ENCODE peak calls at places on chromosomes 13 and 19, in four cellular contexts. H is H7, K is ovary, S is astrocyte of the spinal cord. I is an unnamed sample.

GRCh38 chr19:4279530-4280422 is 710 bp downstream of the SHD start:
- DNase-seq in H (peak), K (no peak), S (no peak), I (no peak)

GRCh38 chr13:66036024-66036614 is 1194.0 kb downstream of the PCDH9 start:
- DNase-seq in H (no peak), K (no peak), S (no peak), I (peak)

GRCh38 chr19:18995804-18996241 is 37.5 kb downstream of the SUGP2 start:
- DNase-seq in H (peak), K (peak), S (peak), I (peak)

GRCh38 chr13:105465251-105465650 is 1070.2 kb downstream of the EFNB2 start:
- DNase-seq in H (no peak), K (no peak), S (no peak), I (no peak)

GRCh38 chr19:14770136-14770535 is 8.2 kb downstream of the ADGRE2 start:
- DNase-seq in H (no peak), K (no peak), S (no peak), I (no peak)

GRCh38 chr13:101655435-101655834 is 203.0 kb downstream of the ITGBL1 start:
- DNase-seq in H (no peak), K (no peak), S (no peak), I (no peak)

GRCh38 chr13:46010148-46010547 is 42.4 kb downstream of the ZC3H13 start:
- DNase-seq in H (peak), K (no peak), S (peak), I (no peak)

GRCh38 chr19:28324275-28325060 is 888.5 kb downstream of the UQCRFS1 start:
- DNase-seq in H (no peak), K (no peak), S (no peak), I (no peak)

GRCh38 chr19:40133491-40133890 is 42.7 kb upstream of the ZNF780A start:
- DNase-seq in H (no peak), K (no peak), S (no peak), I (no peak)

GRCh38 chr13:41833851-41834250 is 127.1 kb downstream of the VWA8 start:
- DNase-seq in H (no peak), K (no peak), S (no peak), I (no peak)

GRCh38 chr13:28268800-28269223 is 130.5 kb downstream of the PAN3 start:
- DNase-seq in H (no peak), K (no peak), S (no peak), I (no peak)

GRCh38 chr19:46299004-46299509 is 2.2 kb downstream of the HIF3A start:
- DNase-seq in H (peak), K (peak), S (peak), I (peak)

GRCh38 chr19:16739546-16739945 is 19.9 kb downstream of the NWD1 start:
- DNase-seq in H (peak), K (no peak), S (no peak), I (no peak)

GRCh38 chr13:103671547-103671946 is 605.3 kb upstream of the SLC10A2 start:
- DNase-seq in H (no peak), K (no peak), S (no peak), I (no peak)

GRCh38 chr19:30684613-30685012 is 312.4 kb downstream of the ZNF536 start:
- DNase-seq in H (no peak), K (no peak), S (no peak), I (no peak)

GRCh38 chr19:30682576-30683536 is 310.7 kb downstream of the ZNF536 start:
- DNase-seq in H (peak), K (peak), S (peak), I (peak)

GRCh38 chr19:30686252-30686762 is 314.1 kb downstream of the ZNF536 start:
- DNase-seq in H (no peak), K (no peak), S (peak), I (no peak)

GRCh38 chr19:30686911-30687566 is 314.9 kb downstream of the ZNF536 start:
- DNase-seq in H (no peak), K (no peak), S (no peak), I (no peak)

DNA sequence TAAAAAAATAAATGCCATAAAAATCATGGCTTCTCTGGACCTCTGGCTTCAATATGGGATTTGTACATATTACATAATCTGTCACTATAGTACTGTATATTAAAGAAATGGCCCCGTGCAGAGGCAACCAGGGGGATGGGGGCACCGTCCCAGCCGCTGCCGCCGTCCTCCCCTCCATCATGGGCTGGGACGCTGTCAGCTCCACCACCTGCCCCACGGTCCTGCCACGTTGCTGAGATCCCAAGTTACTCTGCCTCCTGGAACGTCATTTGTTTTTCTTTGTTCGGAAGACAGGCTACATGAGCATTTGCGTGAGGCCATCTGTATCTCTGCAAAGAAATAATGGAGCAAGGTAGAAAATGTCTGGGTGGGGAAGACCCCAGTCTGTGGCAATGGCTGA is 313.4 kb downstream of the ZNF536 start:
- DNase-seq in H (no peak), K (no peak), S (no peak), I (no peak)
- H3K4me3 ChIP-seq in H (no peak), K (no peak), S (no peak), I (no peak)

DNA sequence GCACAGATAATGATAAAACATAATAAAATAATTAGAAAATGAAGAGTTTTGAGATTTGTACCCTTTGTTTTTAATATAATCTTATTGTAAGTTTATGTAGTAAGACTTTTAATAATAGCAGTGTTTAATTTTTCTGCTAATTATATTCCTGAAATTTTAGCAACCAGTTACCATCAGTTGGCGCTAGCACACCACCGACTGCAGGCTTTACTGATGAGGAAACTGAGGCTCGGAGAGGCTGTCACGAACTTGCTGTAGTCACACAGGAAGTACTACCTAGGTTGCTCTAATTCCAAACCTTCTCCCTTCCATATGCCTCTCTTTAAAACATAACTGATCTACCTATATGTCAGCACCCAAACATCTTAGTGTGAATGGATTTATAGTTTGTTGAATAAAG is 1.0 kb upstream of the RFXAP start:
- DNase-seq in H (no peak), K (no peak), S (no peak), I (no peak)
- H3K4me3 ChIP-seq in H (no peak), K (no peak), S (no peak), I (no peak)

GRCh38 chr13:110501188-110501587 is 60.3 kb downstream of the RAB20 start:
- DNase-seq in H (no peak), K (no peak), S (no peak), I (no peak)

GRCh38 chr13:110497003-110497402 is 64.5 kb downstream of the RAB20 start:
- DNase-seq in H (no peak), K (no peak), S (no peak), I (no peak)

GRCh38 chr13:110498327-110498726 is 63.2 kb downstream of the RAB20 start:
- DNase-seq in H (no peak), K (no peak), S (no peak), I (no peak)

GRCh38 chr13:110498765-110499164 is 62.8 kb downstream of the RAB20 start:
- DNase-seq in H (no peak), K (no peak), S (no peak), I (no peak)

GRCh38 chr13:110499621-110500281 is 61.8 kb downstream of the RAB20 start:
- DNase-seq in H (no peak), K (no peak), S (peak), I (no peak)
- H3K4me3 ChIP-seq in H (no peak), K (no peak), S (no peak), I (no peak)

DNA sequence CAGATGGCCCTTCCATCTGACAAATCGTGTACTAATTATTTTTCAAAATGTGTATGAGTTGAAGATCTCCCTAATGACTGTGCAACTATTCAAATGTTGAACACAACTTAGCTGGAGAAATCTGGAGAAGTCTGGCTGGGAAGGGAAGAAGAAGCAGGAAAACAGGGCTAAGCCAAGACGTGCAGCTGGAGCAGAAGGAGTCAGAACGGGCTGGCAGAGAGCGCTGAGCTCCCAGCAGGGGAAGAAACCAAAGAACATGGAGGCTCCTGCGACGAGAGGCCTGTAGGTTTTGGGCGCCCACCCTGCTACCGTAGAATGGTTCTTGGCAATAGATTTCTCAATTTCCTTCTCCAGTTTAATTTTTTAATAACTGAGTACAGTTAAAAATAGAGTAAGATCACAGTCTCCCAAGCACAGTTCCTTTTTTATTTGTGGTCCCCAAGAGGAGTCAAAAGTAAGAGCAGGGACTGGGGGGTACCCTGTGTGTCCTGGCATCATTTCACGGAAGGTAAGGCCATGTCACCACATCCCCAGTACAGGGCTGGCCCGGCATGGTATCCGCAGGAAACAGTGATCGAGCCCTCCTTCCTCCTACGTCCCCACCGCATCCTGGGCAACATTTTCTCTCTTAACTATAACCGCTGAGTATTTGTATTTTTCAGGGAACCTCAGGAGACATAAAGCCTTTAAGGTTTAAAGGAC is 13.4 kb upstream of the LATS2 start:
- DNase-seq in H (peak), K (peak), S (peak), I (no peak)
- H3K4me3 ChIP-seq in H (no peak), K (peak), S (no peak), I (no peak)

GRCh38 chr19:1275260-1275975 is at the start of gene FAM174C:
- DNase-seq in H (peak), K (peak), S (peak), I (peak)

GRCh38 chr19:1276620-1277007 is 1.3 kb downstream of the FAM174C start:
- DNase-seq in H (no peak), K (peak), S (no peak), I (no peak)

GRCh38 chr19:1275976-1276619 is 768 bp downstream of the FAM174C start:
- DNase-seq in H (no peak), K (no peak), S (no peak), I (no peak)

GRCh38 chr19:1278074-1278473 is 2.7 kb downstream of the FAM174C start:
- DNase-seq in H (no peak), K (peak), S (no peak), I (no peak)

GRCh38 chr19:1277061-1277460 is 1.7 kb downstream of the FAM174C start:
- DNase-seq in H (no peak), K (peak), S (no peak), I (no peak)
- H3K4me3 ChIP-seq in H (no peak), K (no peak), S (no peak), I (no peak)

GRCh38 chr19:51525731-51526130 is 5.7 kb downstream of the SIGLEC6 start:
- DNase-seq in H (no peak), K (no peak), S (no peak), I (no peak)

GRCh38 chr19:51530616-51531015 is 854 bp downstream of the SIGLEC6 start:
- DNase-seq in H (no peak), K (no peak), S (no peak), I (no peak)

GRCh38 chr19:51535535-51535934 is 4.1 kb upstream of the SIGLEC6 start:
- DNase-seq in H (no peak), K (no peak), S (no peak), I (no peak)

GRCh38 chr19:51529301-51529700 is 2.2 kb downstream of the SIGLEC6 start:
- DNase-seq in H (no peak), K (no peak), S (no peak), I (no peak)

DNA sequence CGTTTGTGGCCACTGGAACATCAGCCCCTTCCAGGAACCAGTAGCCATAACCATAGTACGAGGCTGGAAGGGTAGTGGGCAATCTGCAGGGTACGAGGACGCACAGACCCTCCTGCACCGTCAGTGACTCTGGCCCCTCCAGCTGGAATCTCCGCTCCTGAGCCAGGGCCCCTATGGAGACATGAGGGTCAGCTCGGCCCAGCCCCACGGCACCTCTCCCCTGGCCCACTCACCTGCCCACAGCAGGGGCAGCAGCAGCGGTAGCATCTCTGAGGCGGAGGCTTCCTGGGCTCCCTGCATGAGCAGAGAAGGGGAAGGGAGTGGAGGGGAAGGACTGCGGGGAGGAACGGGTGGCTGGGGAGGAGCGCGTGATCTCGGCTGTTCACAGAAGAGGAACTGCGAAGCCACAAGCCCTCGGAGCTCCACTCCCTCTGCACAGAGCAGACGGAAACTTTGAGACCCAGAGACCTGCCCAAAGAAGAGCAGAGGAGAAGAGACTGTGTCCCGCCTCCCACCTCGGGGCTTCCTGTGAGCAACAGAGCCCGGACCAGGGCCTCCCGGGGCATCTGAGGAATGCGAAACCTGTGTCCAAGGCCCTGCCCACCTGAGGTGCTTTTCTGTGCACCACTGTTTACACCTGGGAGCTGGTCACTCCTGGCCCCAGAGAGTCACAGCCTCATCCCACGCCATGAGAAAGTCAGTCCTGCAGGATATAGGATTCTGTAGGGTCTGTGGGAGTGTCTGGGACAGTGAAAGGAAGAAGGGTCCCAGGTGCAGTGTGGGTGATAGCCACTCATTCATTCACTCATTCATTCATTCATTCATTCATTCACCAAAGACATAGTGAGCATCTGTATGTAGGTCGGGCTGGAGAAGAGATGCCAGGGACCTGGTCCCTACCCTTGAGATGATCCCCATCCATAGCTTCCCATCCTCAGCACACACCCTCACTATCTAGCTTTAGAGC is at the start of gene SIGLEC6:
- DNase-seq in H (no peak), K (no peak), S (no peak), I (no peak)
- H3K4me3 ChIP-seq in H (no peak), K (no peak), S (no peak), I (no peak)